ENCODE peak calls at places on chromosomes 12 and 14, in seven cellular contexts. One of them, this sample, is unnamed. For H3K4me1, the result is how much of the 10 kb centered on the place peaks cover.

GRCh38 chr12:65879878-65880277 is 55.6 kb downstream of the HMGA2 start:
- DNase-seq in mesenchymal stem cell: peak
- DNase-seq in trophoblast cell: peak
- DNase-seq in mesendoderm: no peak
- DNase-seq in H9: no peak
- DNase-seq in neuronal stem cell: no peak
- DNase-seq in H1: no peak
- DNase-seq in this sample: peak

GRCh38 chr14:96103560-96104460 is 64.6 kb downstream of the C14orf132 start:
- DNase-seq in trophoblast cell: no peak
- DNase-seq in neuronal stem cell: no peak
- DNase-seq in mesendoderm: no peak
- DNase-seq in H9: no peak
- DNase-seq in H1: no peak
- DNase-seq in mesenchymal stem cell: no peak
- DNase-seq in this sample: no peak

GRCh38 chr14:80629606-80630005 is 311.9 kb downstream of the CEP128 start:
- DNase-seq in H1: no peak
- DNase-seq in H9: no peak
- DNase-seq in mesendoderm: no peak
- DNase-seq in trophoblast cell: no peak
- DNase-seq in neuronal stem cell: no peak
- DNase-seq in mesenchymal stem cell: no peak
- DNase-seq in this sample: peak

GRCh38 chr12:34394211-34395055 is 372.1 kb downstream of the ALG10 start:
- DNase-seq in trophoblast cell: no peak
- DNase-seq in H9: peak
- DNase-seq in mesendoderm: no peak
- DNase-seq in neuronal stem cell: no peak
- DNase-seq in H1: peak
- DNase-seq in mesenchymal stem cell: no peak
- DNase-seq in this sample: no peak

GRCh38 chr14:21449899-21450216 is 6.1 kb downstream of the CHD8 start:
- DNase-seq in mesenchymal stem cell: no peak
- DNase-seq in trophoblast cell: no peak
- DNase-seq in H9: no peak
- DNase-seq in mesendoderm: no peak
- DNase-seq in H1: no peak
- DNase-seq in neuronal stem cell: no peak
- DNase-seq in this sample: no peak

GRCh38 chr12:54572881-54573280 is 15.6 kb downstream of the PPP1R1A start:
- DNase-seq in H1: no peak
- DNase-seq in neuronal stem cell: no peak
- DNase-seq in H9: peak
- DNase-seq in trophoblast cell: no peak
- DNase-seq in mesenchymal stem cell: no peak
- DNase-seq in mesendoderm: peak
- DNase-seq in this sample: no peak

GRCh38 chr12:123937707-123938600 is 34.7 kb downstream of the CCDC92 start:
- DNase-seq in mesendoderm: no peak
- DNase-seq in H1: no peak
- DNase-seq in mesenchymal stem cell: peak
- DNase-seq in trophoblast cell: no peak
- DNase-seq in H9: no peak
- DNase-seq in neuronal stem cell: no peak
- DNase-seq in this sample: peak

GRCh38 chr12:50574621-50575348 is 70.0 kb downstream of the DIP2B start:
- DNase-seq in H9: no peak
- DNase-seq in neuronal stem cell: no peak
- DNase-seq in H1: no peak
- DNase-seq in mesenchymal stem cell: no peak
- DNase-seq in trophoblast cell: peak
- DNase-seq in mesendoderm: no peak
- DNase-seq in this sample: peak

GRCh38 chr12:112381898-112382796 is at the start of gene HECTD4:
- DNase-seq in mesenchymal stem cell: peak
- DNase-seq in trophoblast cell: peak
- DNase-seq in H1: peak
- DNase-seq in mesendoderm: peak
- DNase-seq in H9: peak
- DNase-seq in neuronal stem cell: peak
- DNase-seq in this sample: peak

GRCh38 chr14:88039197-88039596 is 34.3 kb downstream of the GPR65 start:
- DNase-seq in trophoblast cell: no peak
- DNase-seq in H9: no peak
- DNase-seq in H1: no peak
- DNase-seq in mesenchymal stem cell: no peak
- DNase-seq in neuronal stem cell: no peak
- DNase-seq in mesendoderm: no peak
- DNase-seq in this sample: no peak

GRCh38 chr12:113875681-113876080 is 90.4 kb downstream of the RBM19 start:
- DNase-seq in H9: no peak
- DNase-seq in mesendoderm: peak
- DNase-seq in mesenchymal stem cell: peak
- DNase-seq in neuronal stem cell: no peak
- DNase-seq in H1: no peak
- DNase-seq in trophoblast cell: no peak
- DNase-seq in this sample: peak

GRCh38 chr12:91617830-91618229 is 435.2 kb upstream of the DCN start:
- DNase-seq in mesenchymal stem cell: no peak
- DNase-seq in mesendoderm: no peak
- DNase-seq in H9: no peak
- DNase-seq in trophoblast cell: peak
- DNase-seq in H1: no peak
- DNase-seq in neuronal stem cell: no peak
- DNase-seq in this sample: no peak

GRCh38 chr12:94033112-94033511 is 115.3 kb upstream of the PLXNC1 start:
- DNase-seq in H9: no peak
- DNase-seq in H1: no peak
- DNase-seq in mesenchymal stem cell: no peak
- DNase-seq in neuronal stem cell: no peak
- DNase-seq in mesendoderm: no peak
- DNase-seq in trophoblast cell: no peak
- DNase-seq in this sample: no peak

GRCh38 chr14:69363055-69363454 is 35.0 kb downstream of the ERH start:
- DNase-seq in trophoblast cell: no peak
- DNase-seq in mesendoderm: peak
- DNase-seq in mesenchymal stem cell: peak
- DNase-seq in H9: peak
- DNase-seq in H1: no peak
- DNase-seq in neuronal stem cell: no peak
- DNase-seq in this sample: peak

GRCh38 chr12:45705404-45705803 is 24.1 kb upstream of the ARID2 start:
- DNase-seq in H1: no peak
- DNase-seq in neuronal stem cell: no peak
- DNase-seq in mesendoderm: peak
- DNase-seq in mesenchymal stem cell: peak
- DNase-seq in trophoblast cell: no peak
- DNase-seq in H9: no peak
- DNase-seq in this sample: no peak

GRCh38 chr14:76337619-76338545 is 38.1 kb upstream of the ESRRB start:
- DNase-seq in neuronal stem cell: no peak
- DNase-seq in trophoblast cell: no peak
- DNase-seq in mesenchymal stem cell: no peak
- DNase-seq in mesendoderm: no peak
- DNase-seq in H9: no peak
- DNase-seq in H1: no peak
- DNase-seq in this sample: no peak

GRCh38 chr14:62234849-62235248 is 472.6 kb downstream of the SNAPC1 start:
- DNase-seq in H9: no peak
- DNase-seq in mesenchymal stem cell: no peak
- DNase-seq in trophoblast cell: no peak
- DNase-seq in H1: no peak
- DNase-seq in mesendoderm: no peak
- DNase-seq in neuronal stem cell: no peak
- DNase-seq in this sample: no peak

GRCh38 chr12:94326727-94327126 is 132.9 kb downstream of the CEP83 start:
- DNase-seq in mesendoderm: no peak
- DNase-seq in mesenchymal stem cell: peak
- DNase-seq in trophoblast cell: no peak
- DNase-seq in H9: no peak
- DNase-seq in H1: no peak
- DNase-seq in neuronal stem cell: no peak
- DNase-seq in this sample: peak

GRCh38 chr12:95815635-95816212 is 25.2 kb upstream of the NTN4 start:
- DNase-seq in mesenchymal stem cell: peak
- DNase-seq in trophoblast cell: peak
- DNase-seq in H1: no peak
- DNase-seq in H9: no peak
- DNase-seq in mesendoderm: peak
- DNase-seq in neuronal stem cell: no peak
- DNase-seq in this sample: peak

DNA sequence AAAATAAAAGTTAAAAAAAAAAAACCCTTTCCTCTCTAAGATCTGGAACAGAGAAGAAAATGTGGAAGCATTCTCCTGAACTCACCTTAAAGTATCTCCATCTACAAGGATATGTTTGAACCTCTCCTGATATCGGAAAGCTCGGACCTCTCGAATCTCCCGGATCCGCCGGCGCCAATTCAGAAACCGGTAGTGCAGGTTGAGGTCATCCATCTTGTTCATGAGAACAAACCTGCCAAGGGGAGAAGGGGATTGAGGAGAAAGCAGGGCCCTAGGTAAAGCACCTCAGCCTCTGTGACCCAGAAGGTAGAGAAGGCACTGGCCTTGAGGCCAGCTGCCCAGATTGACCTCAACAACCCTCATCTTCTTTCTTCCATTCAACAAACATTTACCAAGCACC is 2.2 kb downstream of the SPRYD3 start:
- DNase-seq in H9: no peak
- DNase-seq in trophoblast cell: no peak
- DNase-seq in mesendoderm: no peak
- DNase-seq in neuronal stem cell: no peak
- DNase-seq in mesenchymal stem cell: no peak
- DNase-seq in H1: no peak
- DNase-seq in this sample: no peak
- H3K4me1 ChIP-seq in H9: under half
- H3K4me1 ChIP-seq in trophoblast cell: under half
- H3K4me1 ChIP-seq in mesendoderm: under half
- H3K4me1 ChIP-seq in neuronal stem cell: under half
- H3K4me1 ChIP-seq in mesenchymal stem cell: under half
- H3K4me1 ChIP-seq in H1: under half
- H3K4me1 ChIP-seq in this sample: under half

GRCh38 chr12:117975006-117975405 is 6.2 kb upstream of the KSR2 start:
- DNase-seq in H9: no peak
- DNase-seq in H1: no peak
- DNase-seq in mesenchymal stem cell: no peak
- DNase-seq in trophoblast cell: peak
- DNase-seq in neuronal stem cell: no peak
- DNase-seq in mesendoderm: no peak
- DNase-seq in this sample: no peak
- H2BK120ac ChIP-seq in H9: no peak
- H2BK120ac ChIP-seq in H1: no peak
- H2BK120ac ChIP-seq in mesenchymal stem cell: no peak
- H2BK120ac ChIP-seq in trophoblast cell: no peak
- H2BK120ac ChIP-seq in neuronal stem cell: no peak
- H2BK120ac ChIP-seq in mesendoderm: no peak
- H2BK120ac ChIP-seq in this sample: no peak

DNA sequence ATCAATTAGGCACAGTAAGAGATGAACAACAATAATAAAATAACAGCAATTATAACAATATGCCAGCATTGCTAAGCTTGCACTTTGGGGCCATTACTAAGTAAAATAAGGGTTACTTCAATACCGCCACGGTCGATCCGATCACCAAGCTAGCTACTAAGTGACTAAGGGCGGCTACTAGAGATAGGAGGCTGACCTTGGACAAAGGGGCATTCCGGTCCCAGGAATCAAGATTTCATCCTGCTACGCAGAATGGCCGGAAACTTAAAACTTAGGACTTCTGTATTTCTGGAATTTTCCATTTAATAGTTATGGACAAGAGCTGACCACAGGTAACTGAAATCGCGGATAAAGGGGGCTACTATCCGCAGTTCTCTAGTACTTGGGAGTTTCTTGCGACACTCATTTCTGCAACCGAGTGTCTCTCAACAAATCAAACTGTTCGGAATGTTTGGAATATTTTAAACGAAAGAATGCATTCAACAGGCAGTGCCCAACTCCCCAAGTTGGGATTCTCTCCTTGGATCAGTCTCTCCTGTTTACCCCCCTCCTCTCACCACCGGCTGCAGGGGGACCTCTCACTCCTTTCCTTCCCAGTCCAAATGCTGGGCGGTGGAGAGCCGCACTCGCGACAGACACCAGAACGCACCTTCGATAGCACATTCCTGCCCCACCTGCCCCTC is 648 bp downstream of the HEBP1 start:
- DNase-seq in mesenchymal stem cell: no peak
- DNase-seq in neuronal stem cell: no peak
- DNase-seq in mesendoderm: no peak
- DNase-seq in H1: no peak
- DNase-seq in H9: no peak
- DNase-seq in trophoblast cell: peak
- DNase-seq in this sample: no peak
- H3K4me1 ChIP-seq in mesenchymal stem cell: under half
- H3K4me1 ChIP-seq in neuronal stem cell: under half
- H3K4me1 ChIP-seq in mesendoderm: under half
- H3K4me1 ChIP-seq in H1: under half
- H3K4me1 ChIP-seq in H9: under half
- H3K4me1 ChIP-seq in trophoblast cell: under half
- H3K4me1 ChIP-seq in this sample: under half

DNA sequence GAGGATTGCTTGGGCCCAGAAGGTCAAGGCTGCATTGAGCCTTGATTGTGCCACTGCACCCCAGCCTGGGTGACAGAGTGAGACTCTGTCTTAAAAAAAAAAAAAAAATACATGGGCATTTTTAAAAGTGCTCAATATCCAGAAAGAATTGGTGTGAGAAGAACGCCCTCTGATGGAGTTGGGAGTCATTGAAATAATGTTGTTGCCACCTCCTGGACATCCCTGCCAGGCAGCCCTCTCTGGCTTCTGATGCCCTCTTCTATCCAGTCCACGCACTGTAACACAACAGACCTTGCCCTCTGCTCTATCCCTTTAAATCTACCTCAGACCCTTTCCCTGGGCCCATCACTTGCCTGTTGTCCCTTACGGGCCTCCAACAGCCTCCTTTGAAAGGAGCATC is 4.9 kb downstream of the PTGDR start:
- DNase-seq in mesenchymal stem cell: peak
- DNase-seq in mesendoderm: peak
- DNase-seq in H1: peak
- DNase-seq in trophoblast cell: no peak
- DNase-seq in neuronal stem cell: peak
- DNase-seq in H9: no peak
- DNase-seq in this sample: peak
- H2BK120ac ChIP-seq in mesenchymal stem cell: no peak
- H2BK120ac ChIP-seq in mesendoderm: no peak
- H2BK120ac ChIP-seq in H1: no peak
- H2BK120ac ChIP-seq in trophoblast cell: no peak
- H2BK120ac ChIP-seq in neuronal stem cell: no peak
- H2BK120ac ChIP-seq in H9: no peak
- H2BK120ac ChIP-seq in this sample: no peak